ENCODE peak calls at places on chromosomes 16 and 17, in nine cellular contexts. One of them, this sample, is unnamed.
A peak's percentile ranks its signal among the peaks of the same experiment; 100 is the strongest.

GRCh38 chr17:69733171-69734014 is 318.9 kb downstream of the MAP2K6 start:
- DNase-seq in natural killer cell: no peak
- DNase-seq in colonic mucosa: no peak
- DNase-seq in brain microvascular endothelial cell: peak; percentile 35
- DNase-seq in astrocyte of the spinal cord: peak; percentile 65
- DNase-seq in esophagus squamous epithelium: no peak
- DNase-seq in A549: peak; percentile 8
- DNase-seq in fibroblast of pulmonary artery: peak; percentile 46
- DNase-seq in GM10248: no peak
- DNase-seq in this sample: no peak

GRCh38 chr17:70021726-70022125 is 53.3 kb upstream of the KCNJ16 start:
- DNase-seq in esophagus squamous epithelium: no peak
- DNase-seq in brain microvascular endothelial cell: no peak
- DNase-seq in GM10248: no peak
- DNase-seq in A549: no peak
- DNase-seq in fibroblast of pulmonary artery: no peak
- DNase-seq in natural killer cell: no peak
- DNase-seq in colonic mucosa: no peak
- DNase-seq in astrocyte of the spinal cord: no peak
- DNase-seq in this sample: no peak

GRCh38 chr16:24771779-24772157 is 42.3 kb downstream of the TNRC6A start:
- DNase-seq in fibroblast of pulmonary artery: peak; percentile 27
- DNase-seq in GM10248: no peak
- DNase-seq in brain microvascular endothelial cell: no peak
- DNase-seq in esophagus squamous epithelium: no peak
- DNase-seq in colonic mucosa: no peak
- DNase-seq in astrocyte of the spinal cord: no peak
- DNase-seq in natural killer cell: no peak
- DNase-seq in A549: no peak
- DNase-seq in this sample: no peak

GRCh38 chr17:41140360-41141132 is at the start of gene KRTAP4-6:
- DNase-seq in colonic mucosa: no peak
- DNase-seq in fibroblast of pulmonary artery: no peak
- DNase-seq in GM10248: no peak
- DNase-seq in esophagus squamous epithelium: no peak
- DNase-seq in A549: no peak
- DNase-seq in natural killer cell: no peak
- DNase-seq in brain microvascular endothelial cell: peak; percentile 88
- DNase-seq in astrocyte of the spinal cord: peak; percentile 70
- DNase-seq in this sample: no peak

GRCh38 chr17:8162232-8162996 is at the start of gene VAMP2:
- DNase-seq in brain microvascular endothelial cell: no peak
- DNase-seq in A549: peak; percentile 56
- DNase-seq in esophagus squamous epithelium: no peak
- DNase-seq in fibroblast of pulmonary artery: peak; percentile 70
- DNase-seq in colonic mucosa: peak; percentile 78
- DNase-seq in GM10248: peak; percentile 81
- DNase-seq in natural killer cell: peak; percentile 92
- DNase-seq in astrocyte of the spinal cord: peak; percentile 48
- DNase-seq in this sample: peak; percentile 79

GRCh38 chr17:3697157-3697515 is 1.2 kb upstream of the P2RX5 start:
- DNase-seq in astrocyte of the spinal cord: no peak
- DNase-seq in esophagus squamous epithelium: no peak
- DNase-seq in natural killer cell: no peak
- DNase-seq in GM10248: no peak
- DNase-seq in fibroblast of pulmonary artery: no peak
- DNase-seq in brain microvascular endothelial cell: no peak
- DNase-seq in A549: no peak
- DNase-seq in colonic mucosa: no peak
- DNase-seq in this sample: no peak

GRCh38 chr17:5210091-5210490 is 18.4 kb upstream of the ZNF594 start:
- DNase-seq in esophagus squamous epithelium: no peak
- DNase-seq in fibroblast of pulmonary artery: no peak
- DNase-seq in astrocyte of the spinal cord: no peak
- DNase-seq in A549: no peak
- DNase-seq in GM10248: no peak
- DNase-seq in colonic mucosa: no peak
- DNase-seq in brain microvascular endothelial cell: no peak
- DNase-seq in natural killer cell: no peak
- DNase-seq in this sample: no peak

GRCh38 chr17:37489197-37490001 is at the start of gene DUSP14:
- DNase-seq in brain microvascular endothelial cell: peak; percentile 47
- DNase-seq in natural killer cell: peak; percentile 74
- DNase-seq in fibroblast of pulmonary artery: peak; percentile 73
- DNase-seq in astrocyte of the spinal cord: peak; percentile 66
- DNase-seq in GM10248: peak; percentile 97
- DNase-seq in esophagus squamous epithelium: no peak
- DNase-seq in A549: peak; percentile 90
- DNase-seq in colonic mucosa: peak; percentile 72
- DNase-seq in this sample: peak; percentile 92

DNA sequence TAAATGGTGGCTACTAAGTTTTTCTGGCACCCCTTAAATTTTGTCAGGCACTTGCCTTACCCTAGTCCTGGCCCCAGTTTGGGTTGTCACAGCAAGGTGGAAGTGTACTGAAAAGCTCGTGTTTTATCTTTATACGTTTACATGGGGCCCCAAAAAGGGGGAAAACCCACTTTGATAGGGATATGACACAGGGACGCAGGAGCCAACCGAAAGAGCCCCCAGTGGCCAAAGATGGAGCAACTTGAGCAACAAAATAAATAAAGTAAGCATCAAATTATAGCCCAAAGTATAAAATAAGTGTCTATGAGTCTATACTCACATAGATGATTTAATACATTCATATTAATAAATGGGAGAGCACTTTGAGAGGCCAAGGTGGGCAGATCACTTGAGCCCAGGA is 5.0 kb upstream of the CETP start:
- DNase-seq in astrocyte of the spinal cord: no peak
- DNase-seq in fibroblast of pulmonary artery: no peak
- DNase-seq in GM10248: no peak
- DNase-seq in natural killer cell: no peak
- DNase-seq in colonic mucosa: no peak
- DNase-seq in esophagus squamous epithelium: no peak
- DNase-seq in brain microvascular endothelial cell: no peak
- DNase-seq in A549: no peak
- DNase-seq in this sample: no peak
- TF ChIP-seq CTCF in astrocyte of the spinal cord: peak; percentile 16
- TF ChIP-seq CTCF in fibroblast of pulmonary artery: peak; percentile 19
- TF ChIP-seq CTCF in GM10248: no peak
- TF ChIP-seq CTCF in natural killer cell: no peak
- TF ChIP-seq CTCF in colonic mucosa: no peak
- TF ChIP-seq CTCF in esophagus squamous epithelium: no peak
- TF ChIP-seq CTCF in brain microvascular endothelial cell: peak; percentile 46
- TF ChIP-seq CTCF in A549: no peak
- TF ChIP-seq CTCF in this sample: peak; percentile 27

GRCh38 chr17:47700471-47701449 is 6.8 kb downstream of the TBKBP1 start:
- DNase-seq in colonic mucosa: no peak
- DNase-seq in brain microvascular endothelial cell: no peak
- DNase-seq in A549: no peak
- DNase-seq in natural killer cell: peak; percentile 57
- DNase-seq in fibroblast of pulmonary artery: no peak
- DNase-seq in esophagus squamous epithelium: no peak
- DNase-seq in astrocyte of the spinal cord: no peak
- DNase-seq in GM10248: no peak
- DNase-seq in this sample: no peak
- TF ChIP-seq CTCF in colonic mucosa: no peak
- TF ChIP-seq CTCF in brain microvascular endothelial cell: no peak
- TF ChIP-seq CTCF in A549: no peak
- TF ChIP-seq CTCF in natural killer cell: no peak
- TF ChIP-seq CTCF in fibroblast of pulmonary artery: no peak
- TF ChIP-seq CTCF in esophagus squamous epithelium: no peak
- TF ChIP-seq CTCF in astrocyte of the spinal cord: no peak
- TF ChIP-seq CTCF in GM10248: no peak
- TF ChIP-seq CTCF in this sample: no peak

GRCh38 chr16:69860233-69861231 is 90.6 kb upstream of the CLEC18A start:
- DNase-seq in GM10248: no peak
- DNase-seq in fibroblast of pulmonary artery: no peak
- DNase-seq in brain microvascular endothelial cell: no peak
- DNase-seq in astrocyte of the spinal cord: no peak
- DNase-seq in natural killer cell: no peak
- DNase-seq in colonic mucosa: no peak
- DNase-seq in esophagus squamous epithelium: no peak
- DNase-seq in A549: no peak
- DNase-seq in this sample: no peak

GRCh38 chr16:69855587-69855986 is 93.5 kb downstream of the WWP2 start:
- DNase-seq in A549: no peak
- DNase-seq in colonic mucosa: no peak
- DNase-seq in astrocyte of the spinal cord: no peak
- DNase-seq in GM10248: no peak
- DNase-seq in fibroblast of pulmonary artery: peak; percentile 56
- DNase-seq in esophagus squamous epithelium: no peak
- DNase-seq in brain microvascular endothelial cell: no peak
- DNase-seq in natural killer cell: no peak
- DNase-seq in this sample: no peak

GRCh38 chr16:69861276-69862030 is 89.7 kb upstream of the CLEC18A start:
- DNase-seq in brain microvascular endothelial cell: peak; percentile 64
- DNase-seq in fibroblast of pulmonary artery: peak; percentile 81
- DNase-seq in natural killer cell: no peak
- DNase-seq in GM10248: no peak
- DNase-seq in esophagus squamous epithelium: no peak
- DNase-seq in colonic mucosa: peak; percentile 61
- DNase-seq in A549: no peak
- DNase-seq in astrocyte of the spinal cord: peak; percentile 82
- DNase-seq in this sample: no peak

GRCh38 chr16:69859105-69859969 is 91.8 kb upstream of the CLEC18A start:
- DNase-seq in brain microvascular endothelial cell: no peak
- DNase-seq in natural killer cell: no peak
- DNase-seq in colonic mucosa: peak; percentile 77
- DNase-seq in astrocyte of the spinal cord: no peak
- DNase-seq in esophagus squamous epithelium: no peak
- DNase-seq in fibroblast of pulmonary artery: no peak
- DNase-seq in A549: peak; percentile 57
- DNase-seq in GM10248: peak; percentile 60
- DNase-seq in this sample: no peak

GRCh38 chr16:69858196-69859104 is 92.7 kb upstream of the CLEC18A start:
- DNase-seq in A549: no peak
- DNase-seq in esophagus squamous epithelium: no peak
- DNase-seq in brain microvascular endothelial cell: no peak
- DNase-seq in natural killer cell: no peak
- DNase-seq in GM10248: no peak
- DNase-seq in astrocyte of the spinal cord: no peak
- DNase-seq in colonic mucosa: peak; percentile 40
- DNase-seq in fibroblast of pulmonary artery: no peak
- DNase-seq in this sample: no peak
- TF ChIP-seq CTCF in A549: no peak
- TF ChIP-seq CTCF in esophagus squamous epithelium: no peak
- TF ChIP-seq CTCF in brain microvascular endothelial cell: no peak
- TF ChIP-seq CTCF in natural killer cell: no peak
- TF ChIP-seq CTCF in GM10248: no peak
- TF ChIP-seq CTCF in astrocyte of the spinal cord: no peak
- TF ChIP-seq CTCF in colonic mucosa: no peak
- TF ChIP-seq CTCF in fibroblast of pulmonary artery: no peak
- TF ChIP-seq CTCF in this sample: no peak

GRCh38 chr16:85628651-85629050 is 15.5 kb downstream of the GSE1 start:
- DNase-seq in colonic mucosa: no peak
- DNase-seq in brain microvascular endothelial cell: no peak
- DNase-seq in GM10248: no peak
- DNase-seq in esophagus squamous epithelium: no peak
- DNase-seq in A549: no peak
- DNase-seq in natural killer cell: no peak
- DNase-seq in astrocyte of the spinal cord: no peak
- DNase-seq in fibroblast of pulmonary artery: no peak
- DNase-seq in this sample: no peak
- TF ChIP-seq CTCF in colonic mucosa: no peak
- TF ChIP-seq CTCF in brain microvascular endothelial cell: peak; percentile 33
- TF ChIP-seq CTCF in GM10248: no peak
- TF ChIP-seq CTCF in esophagus squamous epithelium: no peak
- TF ChIP-seq CTCF in A549: no peak
- TF ChIP-seq CTCF in natural killer cell: no peak
- TF ChIP-seq CTCF in astrocyte of the spinal cord: no peak
- TF ChIP-seq CTCF in fibroblast of pulmonary artery: no peak
- TF ChIP-seq CTCF in this sample: no peak

GRCh38 chr16:13510425-13511151 is 409.4 kb upstream of the ERCC4 start:
- DNase-seq in GM10248: no peak
- DNase-seq in natural killer cell: no peak
- DNase-seq in A549: no peak
- DNase-seq in esophagus squamous epithelium: no peak
- DNase-seq in astrocyte of the spinal cord: no peak
- DNase-seq in fibroblast of pulmonary artery: no peak
- DNase-seq in brain microvascular endothelial cell: no peak
- DNase-seq in colonic mucosa: no peak
- DNase-seq in this sample: no peak
- TF ChIP-seq CTCF in GM10248: no peak
- TF ChIP-seq CTCF in natural killer cell: no peak
- TF ChIP-seq CTCF in A549: no peak
- TF ChIP-seq CTCF in esophagus squamous epithelium: peak; percentile 51
- TF ChIP-seq CTCF in astrocyte of the spinal cord: no peak
- TF ChIP-seq CTCF in fibroblast of pulmonary artery: no peak
- TF ChIP-seq CTCF in brain microvascular endothelial cell: peak; percentile 5
- TF ChIP-seq CTCF in colonic mucosa: no peak
- TF ChIP-seq CTCF in this sample: peak; percentile 32

GRCh38 chr17:79104898-79105600 is 30.4 kb downstream of the ENGASE start:
- DNase-seq in fibroblast of pulmonary artery: no peak
- DNase-seq in brain microvascular endothelial cell: no peak
- DNase-seq in colonic mucosa: no peak
- DNase-seq in astrocyte of the spinal cord: no peak
- DNase-seq in esophagus squamous epithelium: no peak
- DNase-seq in natural killer cell: no peak
- DNase-seq in A549: no peak
- DNase-seq in GM10248: no peak
- DNase-seq in this sample: no peak
- TF ChIP-seq CTCF in fibroblast of pulmonary artery: no peak
- TF ChIP-seq CTCF in brain microvascular endothelial cell: no peak
- TF ChIP-seq CTCF in colonic mucosa: no peak
- TF ChIP-seq CTCF in astrocyte of the spinal cord: no peak
- TF ChIP-seq CTCF in esophagus squamous epithelium: no peak
- TF ChIP-seq CTCF in natural killer cell: no peak
- TF ChIP-seq CTCF in A549: no peak
- TF ChIP-seq CTCF in GM10248: no peak
- TF ChIP-seq CTCF in this sample: peak; percentile 5